ENCODE peak calls at places on chromosomes 3 and 15, in five cellular contexts. I is HS-27A, X is ecto neural progenitor cell, B is mesenteric fat pad, P is vagina. E is an unnamed sample.

GRCh38 chr15:23416349-23417276 is 30.4 kb downstream of the GOLGA6L2 start:
- DNase-seq in I (no peak), X (peak), B (peak), P (no peak), E (peak)

GRCh38 chr3:30544811-30545210 is 61.6 kb upstream of the TGFBR2 start:
- DNase-seq in I (peak), X (no peak), B (no peak), P (no peak), E (no peak)

GRCh38 chr3:74768010-74768409 is 153.6 kb upstream of the CNTN3 start:
- DNase-seq in I (no peak), X (no peak), B (no peak), P (no peak), E (no peak)

GRCh38 chr3:69364354-69364753 is 21.5 kb downstream of the FRMD4B start:
- DNase-seq in I (no peak), X (no peak), B (no peak), P (no peak), E (no peak)

GRCh38 chr15:90529369-90530249 is at the start of gene CRTC3:
- DNase-seq in I (no peak), X (peak), B (no peak), P (no peak), E (peak)

GRCh38 chr3:43378066-43378935 is 92.0 kb downstream of the SNRK start:
- DNase-seq in I (no peak), X (no peak), B (no peak), P (no peak), E (peak)

GRCh38 chr3:43248194-43248593 is 38.1 kb upstream of the SNRK start:
- DNase-seq in I (no peak), X (no peak), B (no peak), P (no peak), E (no peak)

GRCh38 chr3:175601521-175601920 is 742.4 kb downstream of the NAALADL2 start:
- DNase-seq in I (no peak), X (no peak), B (no peak), P (no peak), E (no peak)

GRCh38 chr15:66617137-66618090 is 51.6 kb upstream of the LCTL start:
- DNase-seq in I (peak), X (no peak), B (peak), P (no peak), E (no peak)

GRCh38 chr3:23052230-23053019 is 150.7 kb upstream of the UBE2E2 start:
- DNase-seq in I (no peak), X (no peak), B (no peak), P (no peak), E (no peak)

GRCh38 chr3:136194409-136195257 is 1.5 kb downstream of the MSL2 start:
- DNase-seq in I (no peak), X (peak), B (no peak), P (no peak), E (peak)

GRCh38 chr3:111315911-111316310 is 226.1 kb upstream of the CD96 start:
- DNase-seq in I (peak), X (no peak), B (no peak), P (no peak), E (no peak)

GRCh38 chr3:11288021-11288491 is 15.9 kb downstream of the ATG7 start:
- DNase-seq in I (no peak), X (no peak), B (no peak), P (no peak), E (no peak)

GRCh38 chr3:147616998-147617619 is 207.9 kb downstream of the ZIC1 start:
- DNase-seq in I (no peak), X (no peak), B (no peak), P (no peak), E (peak)

GRCh38 chr3:183895296-183895695 is 10.6 kb upstream of the PARL start:
- DNase-seq in I (no peak), X (no peak), B (no peak), P (no peak), E (peak)

GRCh38 chr3:184734903-184735630 is 23.2 kb upstream of the MAGEF1 start:
- DNase-seq in I (no peak), X (peak), B (peak), P (peak), E (no peak)

GRCh38 chr15:101020945-101021344 is 101.8 kb downstream of the LRRK1 start:
- DNase-seq in I (no peak), X (peak), B (peak), P (no peak), E (no peak)

GRCh38 chr3:129827765-129828164 is 65.7 kb downstream of the TMCC1 start:
- DNase-seq in I (no peak), X (no peak), B (no peak), P (no peak), E (peak)

GRCh38 chr3:124837730-124838186 is 49.4 kb downstream of the ITGB5 start:
- DNase-seq in I (no peak), X (peak), B (no peak), P (no peak), E (no peak)

GRCh38 chr3:133487920-133488540 is 85.5 kb upstream of the CDV3 start:
- DNase-seq in I (no peak), X (peak), B (no peak), P (no peak), E (peak)

GRCh38 chr3:134976948-134977347 is 181.9 kb downstream of the EPHB1 start:
- DNase-seq in I (no peak), X (no peak), B (no peak), P (no peak), E (peak)

GRCh38 chr15:52503788-52504496 is 24.7 kb downstream of the MYO5A start:
- DNase-seq in I (no peak), X (no peak), B (no peak), P (no peak), E (peak)

GRCh38 chr3:132519914-132520313 is 77.2 kb upstream of the ACKR4 start:
- DNase-seq in I (no peak), X (no peak), B (no peak), P (no peak), E (no peak)

GRCh38 chr3:85571835-85572234 is 613.0 kb downstream of the CADM2 start:
- DNase-seq in I (no peak), X (no peak), B (no peak), P (no peak), E (no peak)

GRCh38 chr3:22934973-22935372 is 268.2 kb upstream of the UBE2E2 start:
- DNase-seq in I (no peak), X (no peak), B (no peak), P (no peak), E (no peak)

GRCh38 chr3:123663977-123664376 is 79.1 kb upstream of the HACD2 start:
- DNase-seq in I (no peak), X (no peak), B (no peak), P (no peak), E (no peak)

GRCh38 chr15:87021771-87022170 is 942.1 kb downstream of the AGBL1 start:
- DNase-seq in I (no peak), X (no peak), B (no peak), P (no peak), E (no peak)

GRCh38 chr15:62110000-62110851 is 43.4 kb downstream of the C2CD4A start:
- DNase-seq in I (no peak), X (no peak), B (no peak), P (no peak), E (no peak)

GRCh38 chr15:88844749-88845386 is 41.6 kb downstream of the ACAN start:
- DNase-seq in I (no peak), X (no peak), B (no peak), P (no peak), E (no peak)

GRCh38 chr3:45957606-45958005 is 14.3 kb downstream of the CXCR6 start:
- DNase-seq in I (no peak), X (no peak), B (no peak), P (no peak), E (no peak)

GRCh38 chr3:69791111-69791510 is 51.8 kb downstream of the MITF start:
- DNase-seq in I (no peak), X (no peak), B (no peak), P (no peak), E (no peak)

E was measured in NAMALWA.